ENCODE peak calls at places on chromosomes 1 and 21, in six cellular contexts. H is RWPE2; P is CD8-positive, alpha-beta T cell; B is Calu3; Z is foreskin keratinocyte; X is heart left ventricle. A is an unnamed sample.
A peak's percentile ranks its signal among the peaks of the same experiment; 100 is the strongest.

GRCh38 chr1:30740251-30740951 is 17.0 kb upstream of the MATN1 start:
- DNase-seq in P (no peak), X (no peak), H (no peak), B (no peak), Z (no peak), A (no peak)

GRCh38 chr1:174273766-174274165 is 114.4 kb downstream of the RABGAP1L start:
- DNase-seq in Z (no peak), H (no peak), X (no peak), B (no peak), P (no peak), A (no peak)

GRCh38 chr1:157289001-157289400 is 150.8 kb upstream of the ETV3 start:
- DNase-seq in X (no peak), H (no peak), P (no peak), Z (no peak), B (no peak), A (no peak)

GRCh38 chr1:109254621-109255096 is 5.3 kb downstream of the CELSR2 start:
- DNase-seq in P (no peak), H (no peak), X (no peak), B (no peak), Z (no peak), A (no peak)

GRCh38 chr21:21997390-21998333 is 999.5 kb downstream of the NCAM2 start:
- DNase-seq in Z (peak; percentile 8), X (no peak), H (no peak), P (no peak), B (no peak), A (no peak)

GRCh38 chr1:15718199-15718601 is 17.9 kb upstream of the SLC25A34 start:
- DNase-seq in X (no peak), B (no peak), P (no peak), Z (no peak), H (no peak), A (no peak)

GRCh38 chr1:56578963-56579875 is at the start of gene PLPP3:
- DNase-seq in P (no peak), B (peak; percentile 80), H (peak; percentile 83), X (peak; percentile 88), Z (peak; percentile 58), A (peak; percentile 91)

GRCh38 chr1:119288751-119289150 is 79.8 kb upstream of the HAO2 start:
- DNase-seq in Z (no peak), B (no peak), P (no peak), X (no peak), H (no peak), A (no peak)

GRCh38 chr1:55584521-55585401 is 369.6 kb upstream of the USP24 start:
- DNase-seq in B (no peak), Z (no peak), H (no peak), X (no peak), P (no peak), A (no peak)

GRCh38 chr1:91406773-91407389 is 2.2 kb upstream of the HFM1 start:
- DNase-seq in P (no peak), Z (no peak), H (no peak), B (peak; percentile 40), X (no peak), A (no peak)

GRCh38 chr1:84412316-84412942 is 14.1 kb downstream of the DNASE2B start:
- DNase-seq in Z (no peak), B (no peak), H (no peak), X (no peak), P (no peak), A (no peak)

GRCh38 chr1:162316187-162316586 is 60.5 kb downstream of the SPATA46 start:
- DNase-seq in Z (no peak), H (no peak), X (no peak), P (no peak), B (no peak), A (no peak)

GRCh38 chr1:228851196-228851595 is 115.9 kb downstream of the RHOU start:
- DNase-seq in X (no peak), H (no peak), B (no peak), Z (no peak), P (no peak), A (no peak)

GRCh38 chr1:8104278-8105236 is 78.4 kb upstream of the ERRFI1 start:
- DNase-seq in B (no peak), Z (no peak), X (no peak), P (no peak), H (no peak), A (no peak)

GRCh38 chr1:59903136-59903754 is 23.3 kb downstream of the CYP2J2 start:
- DNase-seq in H (no peak), X (no peak), Z (no peak), B (peak; percentile 18), P (no peak), A (no peak)

GRCh38 chr1:228940526-228940925 is 205.2 kb downstream of the RHOU start:
- DNase-seq in P (no peak), H (no peak), X (no peak), Z (no peak), B (no peak), A (no peak)

GRCh38 chr1:100896481-100896982 is 642 bp downstream of the SLC30A7 start:
- DNase-seq in Z (peak; percentile 65), H (no peak), P (peak; percentile 79), X (peak; percentile 10), B (peak; percentile 28), A (no peak)

GRCh38 chr1:7388488-7389185 is 382.5 kb upstream of the VAMP3 start:
- DNase-seq in B (no peak), Z (no peak), X (peak; percentile 63), H (no peak), P (no peak), A (peak; percentile 89)

GRCh38 chr1:116268211-116268610 is 104.8 kb upstream of the ATP1A1 start:
- DNase-seq in P (no peak), H (peak; percentile 87), X (no peak), B (peak; percentile 32), Z (peak; percentile 81), A (no peak)

GRCh38 chr21:26843912-26844257 is 1.3 kb downstream of the ADAMTS1 start:
- DNase-seq in B (no peak), X (peak; percentile 19), P (no peak), H (no peak), Z (no peak), A (no peak)

GRCh38 chr1:25944986-25945385 is 38.8 kb upstream of the STMN1 start:
- DNase-seq in X (no peak), B (no peak), H (no peak), Z (no peak), P (no peak), A (no peak)

GRCh38 chr1:186819563-186819962 is 9.2 kb upstream of the PLA2G4A start:
- DNase-seq in X (no peak), H (no peak), B (no peak), P (no peak), Z (no peak), A (no peak)

GRCh38 chr1:215601276-215601675 is 34.2 kb downstream of the KCTD3 start:
- DNase-seq in H (no peak), X (no peak), Z (no peak), P (no peak), B (no peak), A (no peak)

GRCh38 chr1:151001592-151001991 is 5.1 kb downstream of the MINDY1 start:
- DNase-seq in Z (no peak), P (no peak), B (no peak), H (no peak), X (no peak), A (no peak)

GRCh38 chr1:119554188-119554587 is 47.2 kb downstream of the HSD3B1 start:
- DNase-seq in X (peak; percentile 33), H (no peak), Z (no peak), B (no peak), P (no peak), A (no peak)

GRCh38 chr1:207071426-207071825 is 17.2 kb upstream of the C4BPB start:
- DNase-seq in Z (no peak), P (peak; percentile 46), X (no peak), B (no peak), H (no peak), A (no peak)

GRCh38 chr21:33542640-33543504 is at the start of gene SON:
- DNase-seq in H (peak; percentile 99), X (peak; percentile 99), Z (peak; percentile 97), B (peak; percentile 96), P (peak; percentile 99), A (peak; percentile 99)

DNA sequence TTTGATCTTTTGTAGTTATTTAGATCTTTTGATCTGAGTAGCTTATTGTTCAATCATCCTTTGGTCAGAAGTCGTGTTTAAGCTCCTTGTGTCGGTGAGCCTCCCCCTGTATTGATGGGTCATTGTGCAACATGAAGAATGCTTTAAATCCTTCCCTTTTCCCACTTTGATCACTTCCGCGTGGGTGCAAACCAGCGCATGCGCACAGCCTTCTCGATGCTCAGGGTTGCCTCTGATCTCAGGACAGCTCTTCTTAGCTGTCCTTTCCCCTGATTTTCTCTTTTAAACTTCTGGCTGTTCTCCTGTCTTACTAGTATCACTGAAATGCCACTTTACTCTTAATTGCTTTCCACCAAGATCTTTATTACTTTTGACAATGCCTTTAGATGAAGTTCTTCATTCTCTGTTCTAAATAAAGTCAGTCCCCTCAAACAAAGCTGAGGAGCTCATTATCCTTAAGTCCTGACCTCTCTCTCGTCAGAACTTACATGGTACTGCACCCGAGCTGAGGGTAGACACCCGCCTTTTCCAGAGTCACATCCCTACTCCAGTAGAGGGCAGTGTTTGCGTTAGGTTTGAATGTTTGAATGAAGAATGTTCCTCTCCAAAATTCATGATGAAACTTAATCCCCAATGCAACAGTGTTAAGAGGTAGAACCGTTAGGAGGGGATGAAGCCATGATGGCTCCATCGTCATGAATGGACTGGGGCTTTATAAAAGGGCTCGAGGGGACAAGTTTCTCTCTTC is 547.9 kb upstream of the TMPRSS15 start:
- DNase-seq in X (no peak), Z (peak; percentile 6), P (no peak), H (no peak), B (no peak), A (no peak)
- TF ChIP-seq CTCF in X (peak; percentile 38), Z (peak; percentile 26), P (no peak), H (peak; percentile 59), B (no peak), A (peak; percentile 75)

GRCh38 chr1:5481889-5482288 is 510.3 kb downstream of the NPHP4 start:
- DNase-seq in X (no peak), Z (no peak), B (no peak), P (peak; percentile 52), H (no peak), A (no peak)
- TF ChIP-seq CTCF in X (no peak), Z (no peak), B (no peak), P (peak; percentile 48), H (no peak), A (no peak)

GRCh38 chr1:182809414-182809957 is 19.9 kb downstream of the NPL start:
- DNase-seq in H (no peak), B (no peak), X (no peak), P (no peak), Z (no peak), A (no peak)

GRCh38 chr1:182816863-182817262 is 22.3 kb upstream of the DHX9 start:
- DNase-seq in X (no peak), H (no peak), Z (no peak), B (no peak), P (no peak), A (no peak)

GRCh38 chr1:182807907-182808306 is 18.3 kb downstream of the NPL start:
- DNase-seq in Z (no peak), H (no peak), B (no peak), X (no peak), P (no peak), A (no peak)

GRCh38 chr1:182817802-182818201 is 21.3 kb upstream of the DHX9 start:
- DNase-seq in Z (no peak), H (no peak), B (no peak), P (no peak), X (no peak), A (no peak)

GRCh38 chr1:182811975-182812727 is 22.6 kb downstream of the NPL start:
- DNase-seq in B (no peak), Z (no peak), H (no peak), P (no peak), X (no peak), A (no peak)
- TF ChIP-seq CTCF in B (no peak), Z (peak; percentile 29), H (no peak), P (no peak), X (no peak), A (peak; percentile 22)

GRCh38 chr1:225517697-225518096 is 89.9 kb upstream of the LBR start:
- DNase-seq in H (no peak), B (no peak), Z (no peak), P (no peak), X (no peak), A (no peak)
- TF ChIP-seq CTCF in H (no peak), B (no peak), Z (peak; percentile 22), P (no peak), X (no peak), A (peak; percentile 55)